ENCODE peak calls at places on chromosomes 1 and 21, in eight cellular contexts. S is CD8-positive, alpha-beta T cell; L is lower lobe of right lung; U is heart right ventricle; V is fibroblast of pulmonary artery; B is right lobe of liver; T is retinal pigment epithelial cell; Z is breast epithelium. X is an unnamed sample.

GRCh38 chr1:39490596-39491145 is 765 bp upstream of the BMP8A start:
- DNase-seq in S (no peak), L (no peak), U (no peak), V (no peak), B (no peak), T (no peak), Z (no peak), X (no peak)

GRCh38 chr1:104073463-104073902 is 323.8 kb downstream of the AMY1C start:
- DNase-seq in S (no peak), L (no peak), U (no peak), V (no peak), B (peak; percentile 9), T (no peak), Z (no peak), X (no peak)

GRCh38 chr1:225963735-225964530 is 22.9 kb upstream of the LEFTY2 start:
- DNase-seq in S (no peak), L (no peak), U (no peak), V (no peak), B (no peak), T (no peak), Z (no peak), X (no peak)

GRCh38 chr1:198304431-198304830 is 147.6 kb downstream of the NEK7 start:
- DNase-seq in S (no peak), L (no peak), U (no peak), V (no peak), B (no peak), T (no peak), Z (no peak), X (no peak)

GRCh38 chr1:35062518-35063196 is 16.5 kb upstream of the ZMYM1 start:
- DNase-seq in S (no peak), L (no peak), U (no peak), V (peak; percentile 94), B (no peak), T (no peak), Z (no peak), X (no peak)

GRCh38 chr1:26190373-26190987 is at the start of gene CATSPER4:
- DNase-seq in S (no peak), L (no peak), U (no peak), V (peak; percentile 33), B (no peak), T (no peak), Z (no peak), X (no peak)

GRCh38 chr1:96660503-96660902 is 61.1 kb upstream of the PTBP2 start:
- DNase-seq in S (no peak), L (no peak), U (no peak), V (peak; percentile 45), B (no peak), T (no peak), Z (no peak), X (no peak)

GRCh38 chr21:15754640-15755039 is 24.9 kb downstream of the USP25 start:
- DNase-seq in S (no peak), L (no peak), U (no peak), V (peak; percentile 29), B (no peak), T (no peak), Z (no peak), X (no peak)

GRCh38 chr1:185733818-185734709 is at the start of gene HMCN1:
- DNase-seq in S (peak; percentile 15), L (peak; percentile 63), U (peak; percentile 84), V (peak; percentile 69), B (peak; percentile 69), T (no peak), Z (peak; percentile 59), X (peak; percentile 26)

DNA sequence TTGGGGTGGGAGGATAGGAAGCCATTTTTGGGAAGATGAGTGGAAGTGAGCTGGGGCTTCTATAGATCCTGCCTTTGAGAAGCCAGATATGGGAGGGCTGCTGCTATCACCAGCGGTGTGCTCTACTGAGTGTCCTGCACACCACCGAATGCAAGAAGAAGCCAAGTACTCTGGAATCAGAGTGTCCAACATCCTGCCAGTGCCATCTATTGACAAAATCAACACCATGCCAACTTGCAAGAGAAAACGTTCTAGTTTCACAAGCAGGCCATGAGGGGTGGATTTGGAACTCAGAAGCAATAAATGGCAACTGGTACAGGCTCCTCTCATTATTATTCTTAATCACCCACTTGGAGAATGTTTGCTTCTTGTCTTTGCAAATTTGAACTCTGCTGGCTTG is 102.9 kb downstream of the PTPRU start:
- DNase-seq in S (no peak), L (no peak), U (no peak), V (peak; percentile 6), B (no peak), T (no peak), Z (no peak), X (no peak)
- TF ChIP-seq CTCF in S (no peak), L (no peak), U (no peak), V (no peak), B (peak; percentile 15), T (no peak), Z (no peak), X (no peak)

GRCh38 chr1:67367370-67368345 is 60.0 kb downstream of the IL12RB2 start:
- DNase-seq in S (no peak), L (no peak), U (peak; percentile 55), V (peak; percentile 55), B (peak; percentile 78), T (no peak), Z (no peak), X (peak; percentile 50)
- TF ChIP-seq CTCF in S (no peak), L (no peak), U (peak; percentile 25), V (peak; percentile 4), B (peak; percentile 18), T (peak; percentile 23), Z (no peak), X (no peak)

GRCh38 chr1:58033311-58033710 is 513.2 kb downstream of the OMA1 start:
- DNase-seq in S (no peak), L (no peak), U (no peak), V (no peak), B (no peak), T (no peak), Z (no peak), X (no peak)

GRCh38 chr1:58031416-58031815 is 515.1 kb downstream of the OMA1 start:
- DNase-seq in S (no peak), L (no peak), U (no peak), V (no peak), B (no peak), T (no peak), Z (no peak), X (no peak)

GRCh38 chr1:58032621-58033073 is 513.9 kb downstream of the OMA1 start:
- DNase-seq in S (no peak), L (no peak), U (no peak), V (no peak), B (peak; percentile 22), T (no peak), Z (no peak), X (no peak)

GRCh38 chr1:58035523-58035922 is 511.0 kb downstream of the OMA1 start:
- DNase-seq in S (no peak), L (no peak), U (no peak), V (no peak), B (no peak), T (no peak), Z (no peak), X (no peak)
- TF ChIP-seq CTCF in S (no peak), L (no peak), U (no peak), V (no peak), B (no peak), T (no peak), Z (no peak), X (no peak)

GRCh38 chr1:6782151-6782550 is 3.1 kb upstream of the CAMTA1 start:
- DNase-seq in S (no peak), L (no peak), U (no peak), V (no peak), B (no peak), T (no peak), Z (no peak), X (no peak)

GRCh38 chr1:6784560-6785317 is 515 bp upstream of the CAMTA1 start:
- DNase-seq in S (peak; percentile 99), L (peak; percentile 99), U (peak; percentile 100), V (peak; percentile 100), B (peak; percentile 99), T (peak; percentile 100), Z (peak; percentile 100), X (peak; percentile 99)

GRCh38 chr1:6785318-6785712 is at the start of gene CAMTA1:
- DNase-seq in S (no peak), L (no peak), U (no peak), V (no peak), B (no peak), T (no peak), Z (no peak), X (no peak)

GRCh38 chr1:6783956-6784559 is 1.2 kb upstream of the CAMTA1 start:
- DNase-seq in S (no peak), L (no peak), U (no peak), V (peak; percentile 31), B (no peak), T (no peak), Z (no peak), X (no peak)

GRCh38 chr1:6783221-6783620 is 2.0 kb upstream of the CAMTA1 start:
- DNase-seq in S (no peak), L (no peak), U (no peak), V (no peak), B (no peak), T (no peak), Z (no peak), X (no peak)
- TF ChIP-seq CTCF in S (no peak), L (no peak), U (no peak), V (no peak), B (no peak), T (no peak), Z (no peak), X (no peak)

DNA sequence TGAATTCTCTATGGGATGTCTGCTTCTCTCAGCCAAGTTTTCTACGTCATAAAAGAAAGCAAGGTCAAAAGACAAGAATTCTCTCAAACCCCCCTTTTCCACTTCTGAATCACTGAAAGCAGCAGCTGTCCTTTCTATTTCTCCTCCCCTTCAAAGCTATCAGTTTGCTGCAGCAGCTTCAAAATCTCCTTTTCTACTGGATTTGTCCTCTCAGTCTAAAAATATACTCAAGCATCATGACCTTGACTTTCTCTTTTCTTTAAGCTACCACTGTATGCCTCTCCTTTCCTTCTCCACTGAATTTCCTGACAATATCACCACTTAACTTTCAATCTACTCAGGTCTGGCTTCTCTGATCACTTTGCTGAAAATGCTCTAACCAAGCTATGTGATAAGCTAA is 1.9 kb downstream of the WDR64 start:
- DNase-seq in S (no peak), L (no peak), U (no peak), V (no peak), B (no peak), T (no peak), Z (no peak), X (no peak)
- TF ChIP-seq CTCF in S (no peak), L (no peak), U (no peak), V (no peak), B (no peak), T (no peak), Z (no peak), X (no peak)

GRCh38 chr21:36068748-36069398 is 951 bp upstream of the CBR1 start:
- DNase-seq in S (no peak), L (no peak), U (no peak), V (no peak), B (no peak), T (no peak), Z (no peak), X (no peak)
- TF ChIP-seq CTCF in S (no peak), L (no peak), U (no peak), V (no peak), B (no peak), T (no peak), Z (no peak), X (no peak)

GRCh38 chr1:192131914-192132313 is 26.3 kb upstream of the RGS18 start:
- DNase-seq in S (no peak), L (no peak), U (no peak), V (no peak), B (no peak), T (no peak), Z (no peak), X (no peak)
- TF ChIP-seq CTCF in S (no peak), L (no peak), U (no peak), V (no peak), B (no peak), T (no peak), Z (no peak), X (no peak)

X was measured in omental fat pad.